ENCODE peak calls at places on chromosomes 5 and 9, in nine cellular contexts. One of them, this sample, is unnamed.
A peak's percentile ranks its signal among the peaks of the same experiment; 100 is the strongest.

GRCh38 chr5:95760291-95761191 is 29.4 kb downstream of the RHOBTB3 start:
- DNase-seq in non-pigmented ciliary epithelial cell: peak; percentile 97
- DNase-seq in 8988T: no peak
- DNase-seq in H7: no peak
- DNase-seq in Calu3: no peak
- DNase-seq in ureter: no peak
- DNase-seq in NCI-H2081: no peak
- DNase-seq in NCI-H1417: no peak
- DNase-seq in H4: peak; percentile 96
- DNase-seq in this sample: peak; percentile 99

GRCh38 chr5:139900546-139901250 is 105.1 kb downstream of the PSD2 start:
- DNase-seq in non-pigmented ciliary epithelial cell: no peak
- DNase-seq in 8988T: no peak
- DNase-seq in H7: no peak
- DNase-seq in Calu3: no peak
- DNase-seq in ureter: no peak
- DNase-seq in NCI-H2081: no peak
- DNase-seq in NCI-H1417: no peak
- DNase-seq in H4: no peak
- DNase-seq in this sample: no peak

GRCh38 chr9:120616961-120617636 is 37.1 kb upstream of the CDK5RAP2 start:
- DNase-seq in non-pigmented ciliary epithelial cell: no peak
- DNase-seq in 8988T: no peak
- DNase-seq in H7: no peak
- DNase-seq in Calu3: no peak
- DNase-seq in ureter: no peak
- DNase-seq in NCI-H2081: no peak
- DNase-seq in NCI-H1417: no peak
- DNase-seq in H4: no peak
- DNase-seq in this sample: peak; percentile 6

GRCh38 chr9:114450833-114451706 is 54.2 kb downstream of the WHRN start:
- DNase-seq in non-pigmented ciliary epithelial cell: no peak
- DNase-seq in 8988T: no peak
- DNase-seq in H7: peak; percentile 23
- DNase-seq in Calu3: no peak
- DNase-seq in ureter: no peak
- DNase-seq in NCI-H2081: no peak
- DNase-seq in NCI-H1417: peak; percentile 36
- DNase-seq in H4: no peak
- DNase-seq in this sample: no peak

GRCh38 chr9:33273266-33273971 is 8.6 kb downstream of the CHMP5 start:
- DNase-seq in non-pigmented ciliary epithelial cell: no peak
- DNase-seq in 8988T: no peak
- DNase-seq in H7: no peak
- DNase-seq in Calu3: no peak
- DNase-seq in ureter: no peak
- DNase-seq in NCI-H2081: no peak
- DNase-seq in NCI-H1417: no peak
- DNase-seq in H4: no peak
- DNase-seq in this sample: peak; percentile 59

GRCh38 chr5:1834022-1834551 is 32.9 kb downstream of the NDUFS6 start:
- DNase-seq in non-pigmented ciliary epithelial cell: no peak
- DNase-seq in 8988T: no peak
- DNase-seq in H7: peak; percentile 68
- DNase-seq in Calu3: no peak
- DNase-seq in ureter: no peak
- DNase-seq in NCI-H2081: no peak
- DNase-seq in NCI-H1417: no peak
- DNase-seq in H4: no peak
- DNase-seq in this sample: no peak

GRCh38 chr9:121499427-121500164 is at the start of gene GGTA1:
- DNase-seq in non-pigmented ciliary epithelial cell: no peak
- DNase-seq in 8988T: peak; percentile 73
- DNase-seq in H7: peak; percentile 90
- DNase-seq in Calu3: peak; percentile 14
- DNase-seq in ureter: peak; percentile 57
- DNase-seq in NCI-H2081: peak; percentile 19
- DNase-seq in NCI-H1417: peak; percentile 88
- DNase-seq in H4: no peak
- DNase-seq in this sample: peak; percentile 50

GRCh38 chr5:67509402-67509801 is 312.8 kb upstream of the CD180 start:
- DNase-seq in non-pigmented ciliary epithelial cell: no peak
- DNase-seq in 8988T: no peak
- DNase-seq in H7: no peak
- DNase-seq in Calu3: no peak
- DNase-seq in ureter: no peak
- DNase-seq in NCI-H2081: no peak
- DNase-seq in NCI-H1417: no peak
- DNase-seq in H4: no peak
- DNase-seq in this sample: no peak

GRCh38 chr9:90502134-90502533 is 140.5 kb downstream of the DIRAS2 start:
- DNase-seq in non-pigmented ciliary epithelial cell: no peak
- DNase-seq in 8988T: no peak
- DNase-seq in H7: peak; percentile 4
- DNase-seq in Calu3: no peak
- DNase-seq in ureter: no peak
- DNase-seq in NCI-H2081: no peak
- DNase-seq in NCI-H1417: no peak
- DNase-seq in H4: no peak
- DNase-seq in this sample: no peak

GRCh38 chr9:130036099-130036498 is 6.9 kb downstream of the FNBP1 start:
- DNase-seq in non-pigmented ciliary epithelial cell: no peak
- DNase-seq in 8988T: no peak
- DNase-seq in H7: no peak
- DNase-seq in Calu3: no peak
- DNase-seq in ureter: no peak
- DNase-seq in NCI-H2081: no peak
- DNase-seq in NCI-H1417: no peak
- DNase-seq in H4: no peak
- DNase-seq in this sample: peak; percentile 65

GRCh38 chr9:16069671-16070586 is 517.1 kb downstream of the CCDC171 start:
- DNase-seq in non-pigmented ciliary epithelial cell: no peak
- DNase-seq in 8988T: no peak
- DNase-seq in H7: no peak
- DNase-seq in Calu3: no peak
- DNase-seq in ureter: no peak
- DNase-seq in NCI-H2081: no peak
- DNase-seq in NCI-H1417: no peak
- DNase-seq in H4: no peak
- DNase-seq in this sample: peak; percentile 67

GRCh38 chr9:110940949-110941557 is 97.2 kb downstream of the LPAR1 start:
- DNase-seq in non-pigmented ciliary epithelial cell: no peak
- DNase-seq in 8988T: no peak
- DNase-seq in H7: no peak
- DNase-seq in Calu3: no peak
- DNase-seq in ureter: no peak
- DNase-seq in NCI-H2081: no peak
- DNase-seq in NCI-H1417: no peak
- DNase-seq in H4: no peak
- DNase-seq in this sample: no peak

GRCh38 chr9:104319198-104319597 is 184.9 kb upstream of the OR13F1 start:
- DNase-seq in non-pigmented ciliary epithelial cell: no peak
- DNase-seq in 8988T: no peak
- DNase-seq in H7: no peak
- DNase-seq in Calu3: no peak
- DNase-seq in ureter: no peak
- DNase-seq in NCI-H2081: no peak
- DNase-seq in NCI-H1417: no peak
- DNase-seq in H4: no peak
- DNase-seq in this sample: no peak

GRCh38 chr9:4131946-4132345 is 167.9 kb downstream of the GLIS3 start:
- DNase-seq in non-pigmented ciliary epithelial cell: no peak
- DNase-seq in 8988T: no peak
- DNase-seq in H7: no peak
- DNase-seq in Calu3: no peak
- DNase-seq in ureter: no peak
- DNase-seq in NCI-H2081: no peak
- DNase-seq in NCI-H1417: no peak
- DNase-seq in H4: no peak
- DNase-seq in this sample: no peak

GRCh38 chr5:52896524-52897237 is 92.5 kb upstream of the ITGA2 start:
- DNase-seq in non-pigmented ciliary epithelial cell: no peak
- DNase-seq in 8988T: no peak
- DNase-seq in H7: no peak
- DNase-seq in Calu3: no peak
- DNase-seq in ureter: no peak
- DNase-seq in NCI-H2081: no peak
- DNase-seq in NCI-H1417: no peak
- DNase-seq in H4: no peak
- DNase-seq in this sample: no peak

GRCh38 chr9:87269777-87270176 is 227.9 kb upstream of the DAPK1 start:
- DNase-seq in non-pigmented ciliary epithelial cell: no peak
- DNase-seq in 8988T: no peak
- DNase-seq in H7: no peak
- DNase-seq in Calu3: no peak
- DNase-seq in ureter: no peak
- DNase-seq in NCI-H2081: no peak
- DNase-seq in NCI-H1417: no peak
- DNase-seq in H4: no peak
- DNase-seq in this sample: no peak

GRCh38 chr5:97986069-97986468 is 787.4 kb upstream of the RGMB start:
- DNase-seq in non-pigmented ciliary epithelial cell: peak; percentile 22
- DNase-seq in 8988T: peak; percentile 2
- DNase-seq in H7: peak; percentile 13
- DNase-seq in Calu3: no peak
- DNase-seq in ureter: no peak
- DNase-seq in NCI-H2081: no peak
- DNase-seq in NCI-H1417: no peak
- DNase-seq in H4: peak; percentile 64
- DNase-seq in this sample: peak; percentile 60

GRCh38 chr5:132251220-132251725 is 6.2 kb upstream of the PDLIM4 start:
- DNase-seq in non-pigmented ciliary epithelial cell: no peak
- DNase-seq in 8988T: no peak
- DNase-seq in H7: no peak
- DNase-seq in Calu3: no peak
- DNase-seq in ureter: peak; percentile 38
- DNase-seq in NCI-H2081: no peak
- DNase-seq in NCI-H1417: no peak
- DNase-seq in H4: no peak
- DNase-seq in this sample: peak; percentile 37

GRCh38 chr5:107739661-107740060 is 68.9 kb upstream of the EFNA5 start:
- DNase-seq in non-pigmented ciliary epithelial cell: no peak
- DNase-seq in 8988T: no peak
- DNase-seq in H7: no peak
- DNase-seq in Calu3: peak; percentile 60
- DNase-seq in ureter: no peak
- DNase-seq in NCI-H2081: no peak
- DNase-seq in NCI-H1417: peak; percentile 20
- DNase-seq in H4: peak; percentile 55
- DNase-seq in this sample: no peak

GRCh38 chr5:132294728-132295504 is 722 bp downstream of the SLC22A4 start:
- DNase-seq in non-pigmented ciliary epithelial cell: peak; percentile 55
- DNase-seq in 8988T: no peak
- DNase-seq in H7: peak; percentile 73
- DNase-seq in Calu3: peak; percentile 87
- DNase-seq in ureter: peak; percentile 80
- DNase-seq in NCI-H2081: no peak
- DNase-seq in NCI-H1417: peak; percentile 21
- DNase-seq in H4: peak; percentile 89
- DNase-seq in this sample: peak; percentile 79

GRCh38 chr9:125649315-125649714 is 57.7 kb downstream of the MAPKAP1 start:
- DNase-seq in non-pigmented ciliary epithelial cell: peak; percentile 77
- DNase-seq in 8988T: peak; percentile 48
- DNase-seq in H7: no peak
- DNase-seq in Calu3: no peak
- DNase-seq in ureter: no peak
- DNase-seq in NCI-H2081: no peak
- DNase-seq in NCI-H1417: peak; percentile 89
- DNase-seq in H4: peak; percentile 27
- DNase-seq in this sample: peak; percentile 86

GRCh38 chr5:44935262-44935661 is 126.5 kb downstream of the MRPS30 start:
- DNase-seq in non-pigmented ciliary epithelial cell: no peak
- DNase-seq in 8988T: no peak
- DNase-seq in H7: peak; percentile 20
- DNase-seq in Calu3: no peak
- DNase-seq in ureter: no peak
- DNase-seq in NCI-H2081: no peak
- DNase-seq in NCI-H1417: no peak
- DNase-seq in H4: peak; percentile 13
- DNase-seq in this sample: no peak

GRCh38 chr5:134249469-134250379 is 23.9 kb upstream of the PPP2CA start:
- DNase-seq in non-pigmented ciliary epithelial cell: no peak
- DNase-seq in 8988T: no peak
- DNase-seq in H7: no peak
- DNase-seq in Calu3: no peak
- DNase-seq in ureter: peak; percentile 40
- DNase-seq in NCI-H2081: no peak
- DNase-seq in NCI-H1417: no peak
- DNase-seq in H4: no peak
- DNase-seq in this sample: peak; percentile 67

GRCh38 chr5:97735209-97735608 is 552.2 kb upstream of the RIOK2 start:
- DNase-seq in non-pigmented ciliary epithelial cell: peak; percentile 76
- DNase-seq in 8988T: no peak
- DNase-seq in H7: no peak
- DNase-seq in Calu3: no peak
- DNase-seq in ureter: no peak
- DNase-seq in NCI-H2081: no peak
- DNase-seq in NCI-H1417: no peak
- DNase-seq in H4: no peak
- DNase-seq in this sample: peak; percentile 92

GRCh38 chr9:95137587-95138145 is 179.8 kb downstream of the FANCC start:
- DNase-seq in non-pigmented ciliary epithelial cell: no peak
- DNase-seq in 8988T: no peak
- DNase-seq in H7: no peak
- DNase-seq in Calu3: no peak
- DNase-seq in ureter: no peak
- DNase-seq in NCI-H2081: no peak
- DNase-seq in NCI-H1417: no peak
- DNase-seq in H4: no peak
- DNase-seq in this sample: no peak

GRCh38 chr5:74767579-74767913 is 497 bp downstream of the NSA2 start:
- DNase-seq in non-pigmented ciliary epithelial cell: no peak
- DNase-seq in 8988T: no peak
- DNase-seq in H7: no peak
- DNase-seq in Calu3: no peak
- DNase-seq in ureter: no peak
- DNase-seq in NCI-H2081: no peak
- DNase-seq in NCI-H1417: no peak
- DNase-seq in H4: peak; percentile 23
- DNase-seq in this sample: peak; percentile 42

GRCh38 chr9:130526193-130526853 is 53.1 kb upstream of the FUBP3 start:
- DNase-seq in non-pigmented ciliary epithelial cell: no peak
- DNase-seq in 8988T: no peak
- DNase-seq in H7: no peak
- DNase-seq in Calu3: no peak
- DNase-seq in ureter: no peak
- DNase-seq in NCI-H2081: no peak
- DNase-seq in NCI-H1417: no peak
- DNase-seq in H4: no peak
- DNase-seq in this sample: no peak

GRCh38 chr5:108681079-108681921 is 66.4 kb upstream of the FER start:
- DNase-seq in non-pigmented ciliary epithelial cell: peak; percentile 58
- DNase-seq in 8988T: no peak
- DNase-seq in H7: peak; percentile 58
- DNase-seq in Calu3: peak; percentile 57
- DNase-seq in ureter: peak; percentile 50
- DNase-seq in NCI-H2081: peak; percentile 24
- DNase-seq in NCI-H1417: peak; percentile 65
- DNase-seq in H4: peak; percentile 88
- DNase-seq in this sample: peak; percentile 78

GRCh38 chr5:152593388-152593787 is 188.3 kb upstream of the NMUR2 start:
- DNase-seq in non-pigmented ciliary epithelial cell: no peak
- DNase-seq in 8988T: no peak
- DNase-seq in H7: peak; percentile 2
- DNase-seq in Calu3: no peak
- DNase-seq in ureter: no peak
- DNase-seq in NCI-H2081: no peak
- DNase-seq in NCI-H1417: no peak
- DNase-seq in H4: no peak
- DNase-seq in this sample: no peak

GRCh38 chr5:10310073-10310779 is 2.5 kb upstream of the CMBL start:
- DNase-seq in non-pigmented ciliary epithelial cell: no peak
- DNase-seq in 8988T: peak; percentile 96
- DNase-seq in H7: no peak
- DNase-seq in Calu3: peak; percentile 56
- DNase-seq in ureter: no peak
- DNase-seq in NCI-H2081: peak; percentile 40
- DNase-seq in NCI-H1417: peak; percentile 60
- DNase-seq in H4: peak; percentile 89
- DNase-seq in this sample: peak; percentile 59

GRCh38 chr9:36933676-36934215 is 100.3 kb downstream of the PAX5 start:
- DNase-seq in non-pigmented ciliary epithelial cell: no peak
- DNase-seq in 8988T: no peak
- DNase-seq in H7: no peak
- DNase-seq in Calu3: no peak
- DNase-seq in ureter: no peak
- DNase-seq in NCI-H2081: no peak
- DNase-seq in NCI-H1417: no peak
- DNase-seq in H4: no peak
- DNase-seq in this sample: no peak

This sample was measured in IMR-90.